ENCODE peak calls at places on chromosomes 5 and 9, in seven cellular contexts. K is pancreas; A is GM23338; P is Peyer's patch; D is CD4-positive, alpha-beta T cell; R is right atrium auricular region; Z is mammary epithelial cell. H is an unnamed sample.

GRCh38 chr9:112554516-112554915 is 67.9 kb downstream of the KIAA1958 start:
- DNase-seq in K (no peak), A (no peak), P (no peak), D (no peak), R (no peak), Z (peak; percentile 84), H (no peak)

GRCh38 chr5:179369530-179369884 is 24.2 kb upstream of the ADAMTS2 start:
- DNase-seq in K (peak; percentile 23), A (no peak), P (no peak), D (no peak), R (no peak), Z (no peak), H (no peak)

GRCh38 chr5:39661026-39661779 is 236.4 kb upstream of the DAB2 start:
- DNase-seq in K (no peak), A (no peak), P (no peak), D (no peak), R (no peak), Z (peak; percentile 75), H (no peak)

GRCh38 chr9:89137548-89138462 is 40.8 kb downstream of the SHC3 start:
- DNase-seq in K (no peak), A (no peak), P (no peak), D (no peak), R (peak; percentile 86), Z (peak; percentile 90), H (peak; percentile 24)

GRCh38 chr9:10876333-10876732 is 263.5 kb upstream of the PTPRD start:
- DNase-seq in K (no peak), A (no peak), P (no peak), D (no peak), R (no peak), Z (no peak), H (no peak)

GRCh38 chr5:111672126-111672525 is 84.9 kb downstream of the NREP start:
- DNase-seq in K (no peak), A (no peak), P (no peak), D (no peak), R (no peak), Z (no peak), H (no peak)

GRCh38 chr5:23303433-23303832 is 204.0 kb upstream of the PRDM9 start:
- DNase-seq in K (no peak), A (no peak), P (no peak), D (no peak), R (no peak), Z (no peak), H (no peak)

GRCh38 chr9:133656211-133657119 is 20.3 kb downstream of the DBH start:
- DNase-seq in K (no peak), A (no peak), P (peak; percentile 31), D (peak; percentile 47), R (no peak), Z (peak; percentile 16), H (no peak)

GRCh38 chr5:95668216-95668615 is 14.6 kb downstream of the SPATA9 start:
- DNase-seq in K (no peak), A (no peak), P (no peak), D (no peak), R (no peak), Z (no peak), H (no peak)

GRCh38 chr9:69660304-69660703 is 11.9 kb downstream of the APBA1 start:
- DNase-seq in K (no peak), A (no peak), P (no peak), D (no peak), R (no peak), Z (no peak), H (no peak)

GRCh38 chr9:83036043-83036442 is 26.9 kb downstream of the RASEF start:
- DNase-seq in K (no peak), A (no peak), P (no peak), D (no peak), R (no peak), Z (no peak), H (no peak)

GRCh38 chr9:126822278-126822677 is 17.4 kb downstream of the ZBTB43 start:
- DNase-seq in K (no peak), A (no peak), P (no peak), D (no peak), R (no peak), Z (no peak), H (peak; percentile 29)

GRCh38 chr9:98998441-98999151 is 54.9 kb downstream of the COL15A1 start:
- DNase-seq in K (peak; percentile 93), A (peak; percentile 82), P (peak; percentile 52), D (peak; percentile 39), R (peak; percentile 88), Z (peak; percentile 32), H (peak; percentile 61)
- H3K27ac ChIP-seq in K (no peak overlapping the region), A (no peak overlapping the region), P (no peak overlapping the region), D (no peak overlapping the region), R (peak overlapping the region; percentile 66), Z (no peak overlapping the region), H (no peak overlapping the region)

DNA sequence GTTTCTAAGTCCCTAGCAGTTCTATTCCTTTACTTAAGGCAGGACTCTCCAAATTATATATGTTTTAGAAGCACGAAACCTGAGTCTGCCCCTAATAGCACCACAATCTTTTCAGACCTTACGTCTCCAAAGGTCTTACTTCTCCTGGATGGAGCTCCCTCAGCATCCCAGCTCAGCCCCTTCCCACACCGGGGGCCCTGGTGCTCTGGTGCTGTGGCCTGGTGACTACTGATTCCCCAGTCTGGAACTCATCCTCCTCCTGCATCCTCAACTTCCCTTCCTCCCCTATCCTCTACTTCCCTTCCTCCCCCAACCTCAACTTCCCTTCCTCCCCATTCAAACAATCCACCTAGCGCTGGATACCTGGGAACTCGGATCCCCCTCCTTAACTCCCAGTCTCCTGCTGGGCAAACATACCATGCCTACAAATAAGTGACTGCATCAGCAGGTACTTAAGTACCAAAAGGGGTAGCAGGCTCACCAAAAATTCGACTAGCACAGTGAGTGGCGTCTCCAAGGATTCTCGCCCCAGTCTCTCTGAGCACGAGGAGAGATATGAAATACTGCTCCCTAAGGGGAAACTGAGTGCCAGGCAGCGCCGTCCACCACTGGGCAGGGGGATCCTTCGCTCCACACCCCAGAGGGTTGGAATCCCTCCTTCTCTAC is 848 bp downstream of the IGFBPL1 start:
- DNase-seq in K (no peak), A (peak; percentile 44), P (no peak), D (no peak), R (no peak), Z (no peak), H (no peak)
- H3K27ac ChIP-seq in K (no peak overlapping the region), A (no peak overlapping the region), P (no peak overlapping the region), D (no peak overlapping the region), R (no peak overlapping the region), Z (no peak overlapping the region), H (no peak overlapping the region)

GRCh38 chr9:135959814-135960213 is 1.4 kb downstream of the UBAC1 start:
- DNase-seq in K (no peak), A (no peak), P (no peak), D (no peak), R (no peak), Z (no peak), H (no peak)

GRCh38 chr9:135958485-135958884 is 2.7 kb downstream of the UBAC1 start:
- DNase-seq in K (no peak), A (no peak), P (no peak), D (no peak), R (no peak), Z (no peak), H (no peak)

GRCh38 chr9:135956798-135957166 is 4.4 kb downstream of the UBAC1 start:
- DNase-seq in K (no peak), A (no peak), P (no peak), D (no peak), R (no peak), Z (no peak), H (no peak)

GRCh38 chr9:135955981-135956797 is 5.0 kb downstream of the UBAC1 start:
- DNase-seq in K (no peak), A (no peak), P (no peak), D (no peak), R (no peak), Z (no peak), H (no peak)

GRCh38 chr9:135957431-135957830 is 3.7 kb downstream of the UBAC1 start:
- DNase-seq in K (no peak), A (no peak), P (no peak), D (no peak), R (no peak), Z (no peak), H (no peak)
- H3K27ac ChIP-seq in K (no peak overlapping the region), A (no peak overlapping the region), P (no peak overlapping the region), D (no peak overlapping the region), R (peak overlapping the region; percentile 48), Z (no peak overlapping the region), H (no peak overlapping the region)

GRCh38 chr5:73977146-73977545 is 351.1 kb downstream of the ARHGEF28 start:
- DNase-seq in K (no peak), A (no peak), P (no peak), D (no peak), R (no peak), Z (no peak), H (no peak)

GRCh38 chr5:73974871-73975351 is 348.9 kb downstream of the ARHGEF28 start:
- DNase-seq in K (no peak), A (no peak), P (no peak), D (no peak), R (no peak), Z (peak; percentile 27), H (no peak)

GRCh38 chr5:73975855-73976254 is 349.9 kb downstream of the ARHGEF28 start:
- DNase-seq in K (no peak), A (no peak), P (no peak), D (no peak), R (no peak), Z (no peak), H (no peak)

GRCh38 chr5:73969195-73970059 is 343.4 kb downstream of the ARHGEF28 start:
- DNase-seq in K (no peak), A (no peak), P (no peak), D (no peak), R (no peak), Z (no peak), H (no peak)

DNA sequence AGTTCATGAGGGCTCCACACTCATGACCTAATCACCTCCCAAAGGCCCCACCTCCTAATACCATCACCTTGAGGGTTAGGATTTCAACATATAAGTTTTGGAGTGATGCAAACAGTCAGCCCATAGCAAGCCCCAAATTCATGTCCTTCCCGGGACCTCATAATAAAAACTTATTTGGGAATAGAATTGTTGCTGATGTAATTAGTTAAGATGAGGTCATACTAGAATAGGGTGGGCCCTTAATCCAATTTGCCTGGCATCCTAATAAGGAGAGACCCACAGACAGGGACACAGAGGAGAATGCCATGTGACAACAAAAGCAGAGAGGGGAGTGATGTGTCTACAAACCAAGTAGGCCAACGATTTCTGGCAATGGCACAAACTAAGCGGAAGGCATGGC is 347.1 kb downstream of the ARHGEF28 start:
- DNase-seq in K (no peak), A (no peak), P (no peak), D (no peak), R (no peak), Z (no peak), H (no peak)
- H3K27ac ChIP-seq in K (no peak overlapping the region), A (no peak overlapping the region), P (no peak overlapping the region), D (no peak overlapping the region), R (no peak overlapping the region), Z (no peak overlapping the region), H (no peak overlapping the region)

DNA sequence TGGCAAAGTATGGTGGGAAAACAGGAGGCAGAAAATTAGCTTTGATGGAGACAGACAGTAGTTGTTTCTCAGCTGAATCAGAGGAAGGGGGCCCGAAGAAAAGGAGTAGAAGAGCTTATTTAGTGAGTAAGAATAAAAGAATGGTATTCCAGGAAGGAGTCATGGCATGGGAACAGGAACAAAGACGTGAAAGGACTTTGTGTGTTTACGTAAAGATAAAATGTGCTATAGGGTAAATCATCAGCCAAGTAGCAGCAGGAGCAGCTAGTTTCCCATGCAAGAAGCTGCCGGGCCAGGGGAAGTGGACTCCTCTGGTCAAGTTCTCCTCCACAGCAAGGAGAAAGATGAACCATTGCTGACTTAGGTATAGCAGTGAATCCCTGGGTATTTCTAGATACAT is 454.5 kb downstream of the HINT1 start:
- DNase-seq in K (no peak), A (no peak), P (no peak), D (no peak), R (no peak), Z (no peak), H (no peak)
- H3K27ac ChIP-seq in K (no peak overlapping the region), A (no peak overlapping the region), P (no peak overlapping the region), D (no peak overlapping the region), R (no peak overlapping the region), Z (no peak overlapping the region), H (no peak overlapping the region)

H was measured in caudate nucleus.